ENCODE peak calls at places on chromosomes 16 and 17, in seven cellular contexts. I is thoracic aorta, N is neural progenitor cell, S is tibial artery, A is heart left ventricle, E is mammary epithelial cell, R is SK-N-SH. J is an unnamed sample.

GRCh38 chr17:81378941-81379511 is 16.2 kb upstream of the BAHCC1 start:
- DNase-seq in I (no peak), N (no peak), S (no peak), A (no peak), E (no peak), R (peak), J (no peak)

GRCh38 chr17:78818932-78819331 is 21.7 kb downstream of the USP36 start:
- DNase-seq in I (no peak), N (no peak), S (no peak), A (no peak), E (no peak), R (peak), J (no peak)

GRCh38 chr16:31700200-31700529 is 172.5 kb downstream of the AHSP start:
- DNase-seq in I (no peak), N (no peak), S (no peak), A (no peak), E (no peak), R (peak), J (peak)

GRCh38 chr17:35167666-35168065 is 20.0 kb downstream of the UNC45B start:
- DNase-seq in I (no peak), N (no peak), S (no peak), A (no peak), E (peak), R (no peak), J (no peak)

GRCh38 chr16:77674888-77675287 is 47.4 kb upstream of the NUDT7 start:
- DNase-seq in I (no peak), N (no peak), S (no peak), A (no peak), E (peak), R (no peak), J (no peak)

GRCh38 chr16:66592814-66593213 is 11.7 kb upstream of the CMTM3 start:
- DNase-seq in I (no peak), N (no peak), S (no peak), A (no peak), E (no peak), R (no peak), J (no peak)

GRCh38 chr17:78125138-78125913 is 3.2 kb downstream of the TMC6 start:
- DNase-seq in I (no peak), N (no peak), S (no peak), A (no peak), E (no peak), R (no peak), J (no peak)

GRCh38 chr17:77404812-77405581 is 264.2 kb downstream of the SEC14L1 start:
- DNase-seq in I (no peak), N (no peak), S (no peak), A (peak), E (peak), R (no peak), J (no peak)

GRCh38 chr17:7241783-7242716 is at the start of gene GABARAP:
- DNase-seq in I (peak), N (peak), S (peak), A (peak), E (peak), R (peak), J (peak)

GRCh38 chr17:42287305-42288077 is 807 bp upstream of the STAT5A start:
- DNase-seq in I (no peak), N (no peak), S (peak), A (peak), E (no peak), R (peak), J (no peak)

GRCh38 chr17:82204831-82205719 is 7.6 kb downstream of the CCDC57 start:
- DNase-seq in I (no peak), N (no peak), S (no peak), A (no peak), E (peak), R (peak), J (no peak)

GRCh38 chr16:84218176-84218776 is 21.5 kb downstream of the KCNG4 start:
- DNase-seq in I (no peak), N (no peak), S (no peak), A (no peak), E (no peak), R (no peak), J (no peak)

GRCh38 chr16:21167360-21167759 is 8.9 kb downstream of the LDAF1 start:
- DNase-seq in I (no peak), N (no peak), S (no peak), A (no peak), E (peak), R (no peak), J (no peak)

GRCh38 chr17:50055426-50056216 is at the start of gene ITGA3:
- DNase-seq in I (peak), N (peak), S (peak), A (peak), E (peak), R (peak), J (peak)

GRCh38 chr16:13873835-13874438 is 46.0 kb upstream of the ERCC4 start:
- DNase-seq in I (no peak), N (peak), S (no peak), A (no peak), E (peak), R (peak), J (no peak)

GRCh38 chr16:82231021-82231787 is 61.2 kb upstream of the MPHOSPH6 start:
- DNase-seq in I (no peak), N (no peak), S (no peak), A (no peak), E (no peak), R (no peak), J (no peak)

GRCh38 chr17:2191785-2192184 is 111.8 kb downstream of the SMG6 start:
- DNase-seq in I (no peak), N (no peak), S (no peak), A (no peak), E (no peak), R (no peak), J (no peak)

GRCh38 chr17:32564325-32564724 is 77.5 kb downstream of the CDK5R1 start:
- DNase-seq in I (no peak), N (no peak), S (no peak), A (no peak), E (peak), R (no peak), J (no peak)

GRCh38 chr16:84228321-84228838 is 11.4 kb downstream of the KCNG4 start:
- DNase-seq in I (peak), N (peak), S (peak), A (peak), E (peak), R (peak), J (peak)

GRCh38 chr16:67548265-67549126 is 13.8 kb upstream of the CTCF start:
- DNase-seq in I (no peak), N (no peak), S (no peak), A (no peak), E (no peak), R (no peak), J (no peak)

GRCh38 chr17:42407289-42407836 is 15.7 kb downstream of the CAVIN1 start:
- DNase-seq in I (peak), N (peak), S (peak), A (peak), E (peak), R (peak), J (peak)

GRCh38 chr16:18816286-18816685 is 14.9 kb upstream of the ARL6IP1 start:
- DNase-seq in I (no peak), N (no peak), S (no peak), A (no peak), E (no peak), R (no peak), J (no peak)

GRCh38 chr16:72865835-72866234 is 182.1 kb downstream of the ZFHX3 start:
- DNase-seq in I (no peak), N (no peak), S (no peak), A (no peak), E (no peak), R (no peak), J (no peak)

GRCh38 chr16:29804455-29805231 is 1.7 kb upstream of the MAZ start:
- DNase-seq in I (no peak), N (peak), S (peak), A (peak), E (no peak), R (no peak), J (no peak)

GRCh38 chr17:19339341-19339815 is 23.1 kb downstream of the B9D1 start:
- DNase-seq in I (no peak), N (no peak), S (no peak), A (no peak), E (no peak), R (no peak), J (no peak)

GRCh38 chr16:3480901-3481695 is 14.2 kb downstream of the C16orf90 start:
- DNase-seq in I (no peak), N (no peak), S (no peak), A (no peak), E (no peak), R (peak), J (no peak)

GRCh38 chr17:35757243-35757642 is 3.4 kb upstream of the C17orf50 start:
- DNase-seq in I (no peak), N (no peak), S (no peak), A (no peak), E (no peak), R (no peak), J (no peak)

GRCh38 chr17:66633322-66633965 is 201.5 kb upstream of the CACNG5 start:
- DNase-seq in I (no peak), N (no peak), S (no peak), A (no peak), E (no peak), R (no peak), J (no peak)

GRCh38 chr17:36598951-36599401 is 2.4 kb upstream of the MRM1 start:
- DNase-seq in I (no peak), N (no peak), S (no peak), A (no peak), E (no peak), R (no peak), J (no peak)

GRCh38 chr17:83200746-83201145 is 121.3 kb downstream of the METRNL start:
- DNase-seq in I (no peak), N (no peak), S (peak), A (no peak), E (no peak), R (no peak), J (no peak)

GRCh38 chr17:57830880-57831279 is 19.0 kb downstream of the MRPS23 start:
- DNase-seq in I (no peak), N (no peak), S (no peak), A (no peak), E (no peak), R (no peak), J (no peak)

GRCh38 chr16:68367034-68367433 is 56.2 kb downstream of the PRMT7 start:
- DNase-seq in I (no peak), N (peak), S (no peak), A (no peak), E (no peak), R (peak), J (no peak)

GRCh38 chr17:39614545-39615157 is 6.9 kb upstream of the NEUROD2 start:
- DNase-seq in I (no peak), N (no peak), S (no peak), A (no peak), E (no peak), R (no peak), J (no peak)

GRCh38 chr16:15972046-15972868 is 22.8 kb downstream of the ABCC1 start:
- DNase-seq in I (no peak), N (no peak), S (no peak), A (no peak), E (no peak), R (no peak), J (no peak)

GRCh38 chr17:80912451-80912850 is 79.2 kb upstream of the CHMP6 start:
- DNase-seq in I (no peak), N (no peak), S (peak), A (no peak), E (no peak), R (no peak), J (no peak)

GRCh38 chr17:34639706-34640425 is 60.5 kb downstream of the TMEM132E start:
- DNase-seq in I (no peak), N (no peak), S (no peak), A (no peak), E (no peak), R (no peak), J (no peak)

GRCh38 chr16:75116081-75116910 is at the start of gene LDHD:
- DNase-seq in I (peak), N (peak), S (peak), A (peak), E (peak), R (peak), J (peak)

GRCh38 chr17:30823425-30823824 is 1.1 kb downstream of the CRLF3 start:
- DNase-seq in I (no peak), N (no peak), S (no peak), A (no peak), E (no peak), R (no peak), J (no peak)
- H3K27ac ChIP-seq in I (no peak), N (peak), S (peak), A (peak), E (peak), R (peak), J (no peak)

DNA sequence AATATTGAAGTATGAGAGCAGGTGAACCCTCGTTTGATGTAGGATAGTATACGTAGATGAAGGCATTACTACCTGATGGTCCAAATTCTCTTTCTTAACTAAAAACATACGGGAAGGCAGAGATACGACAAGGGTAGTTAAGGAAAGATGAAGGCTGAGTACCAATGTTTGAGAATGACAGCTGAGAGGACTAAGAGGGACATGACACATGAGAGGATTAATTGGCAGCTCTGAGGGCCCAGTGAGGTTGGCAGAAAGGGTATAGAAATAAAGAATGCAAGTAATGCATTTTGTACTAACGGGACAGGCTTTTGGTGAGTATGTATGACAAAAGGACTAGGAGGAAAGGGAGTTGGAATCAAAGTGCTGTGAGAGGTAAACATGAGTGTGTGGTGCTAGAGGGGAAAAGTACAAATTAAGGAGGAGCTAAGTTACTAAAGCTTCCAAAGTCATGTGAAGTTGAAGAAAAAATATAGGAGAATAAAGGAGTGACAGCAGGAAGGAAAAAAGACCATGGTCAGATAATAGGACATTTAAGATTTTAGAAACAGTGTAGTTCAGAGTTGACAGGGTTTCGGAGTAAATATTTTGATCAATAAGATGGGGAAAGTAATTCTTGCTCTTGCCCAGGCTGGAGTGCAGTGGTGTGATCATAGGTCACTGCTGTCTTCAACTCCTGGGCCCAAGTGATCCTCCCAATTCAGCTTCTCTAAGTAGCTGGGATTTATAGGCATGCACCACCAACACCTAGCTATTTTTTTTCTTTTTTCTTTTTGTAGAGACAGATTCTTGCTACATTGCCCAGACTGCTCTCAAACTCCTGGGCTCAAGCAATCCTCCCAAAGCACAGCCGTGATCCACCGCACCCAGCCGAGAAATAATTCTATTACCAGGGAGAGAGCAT is 43.1 kb upstream of the ITGA2B start:
- DNase-seq in I (no peak), N (no peak), S (no peak), A (no peak), E (no peak), R (no peak), J (no peak)
- H3K27ac ChIP-seq in I (no peak), N (no peak), S (no peak), A (no peak), E (no peak), R (no peak), J (no peak)

DNA sequence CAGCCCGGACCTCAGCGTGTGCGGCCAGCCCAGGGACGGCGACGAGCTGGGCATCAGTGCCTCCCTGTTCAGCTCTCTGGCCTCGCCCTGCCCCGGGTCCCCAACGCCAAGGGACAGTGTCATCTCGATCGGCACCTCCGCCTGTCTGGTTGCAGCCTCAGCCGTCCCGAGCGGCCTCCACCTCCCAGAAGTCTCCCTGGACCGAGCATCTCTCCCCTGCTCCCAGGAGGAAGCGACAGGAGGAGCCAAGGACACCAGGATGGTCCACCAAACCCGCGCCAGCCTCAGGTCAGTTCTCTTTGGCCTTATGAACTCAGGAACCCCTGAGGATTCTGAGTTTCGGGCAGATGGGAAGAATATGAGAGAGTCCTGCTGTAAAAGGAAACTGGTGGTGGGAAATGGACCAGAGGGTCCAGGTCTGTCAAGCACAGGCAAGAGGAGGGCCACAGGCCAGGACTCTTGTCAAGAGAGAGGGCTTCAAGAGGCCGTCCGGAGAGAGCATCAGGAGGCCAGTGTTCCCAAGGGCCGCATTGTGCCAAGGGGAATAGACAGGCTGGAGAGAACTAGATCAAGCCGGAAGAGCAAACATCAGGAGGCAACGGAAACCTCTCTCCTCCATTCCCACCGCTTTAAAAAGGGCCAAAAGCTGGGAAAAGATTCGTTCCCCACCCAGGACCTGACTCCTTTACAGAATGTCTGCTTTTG is 822 bp downstream of the HASPIN start:
- DNase-seq in I (no peak), N (no peak), S (no peak), A (no peak), E (peak), R (no peak), J (no peak)
- H3K27ac ChIP-seq in I (no peak), N (no peak), S (no peak), A (no peak), E (peak), R (peak), J (no peak)

GRCh38 chr17:74020522-74020921 is 183.0 kb upstream of the RPL38 start:
- DNase-seq in I (no peak), N (no peak), S (no peak), A (no peak), E (no peak), R (no peak), J (no peak)

GRCh38 chr17:74028717-74029116 is 174.8 kb upstream of the RPL38 start:
- DNase-seq in I (no peak), N (no peak), S (no peak), A (no peak), E (no peak), R (no peak), J (no peak)

GRCh38 chr17:74027539-74027938 is 175.9 kb upstream of the RPL38 start:
- DNase-seq in I (no peak), N (no peak), S (no peak), A (no peak), E (no peak), R (no peak), J (no peak)

GRCh38 chr17:74019860-74020259 is 183.6 kb upstream of the RPL38 start:
- DNase-seq in I (no peak), N (no peak), S (no peak), A (no peak), E (no peak), R (no peak), J (no peak)

GRCh38 chr17:74024871-74025531 is 178.5 kb upstream of the RPL38 start:
- DNase-seq in I (no peak), N (peak), S (no peak), A (no peak), E (no peak), R (no peak), J (no peak)
- H3K27ac ChIP-seq in I (no peak), N (no peak), S (no peak), A (no peak), E (no peak), R (no peak), J (no peak)

GRCh38 chr16:85525464-85526117 is 87.5 kb upstream of the GSE1 start:
- DNase-seq in I (no peak), N (no peak), S (no peak), A (no peak), E (no peak), R (no peak), J (no peak)
- H3K27ac ChIP-seq in I (no peak), N (no peak), S (peak), A (no peak), E (peak), R (no peak), J (no peak)

GRCh38 chr16:17387226-17387625 is 83.5 kb downstream of the XYLT1 start:
- DNase-seq in I (no peak), N (no peak), S (no peak), A (no peak), E (no peak), R (no peak), J (no peak)
- H3K27ac ChIP-seq in I (no peak), N (no peak), S (no peak), A (no peak), E (no peak), R (no peak), J (no peak)

J was measured in caudate nucleus.